ENCODE peak calls at places on chromosomes 4 and X, in four cellular contexts. O is COR-L47; K is activated naive CD8-positive, alpha-beta T cell treated with anti-CD3 and anti-CD28 coated beads, Interleukin-2, amount 50 U/mL, for 24 hours; T is fibroblast of lung. P is an unnamed sample.

GRCh38 chrX:39859991-39860861 is 237.5 kb downstream of the BCOR start:
- DNase-seq in O (no peak), K (peak; percentile 74), T (peak; percentile 92), P (peak; percentile 57)

GRCh38 chr4:170990989-170991589 is 822.1 kb upstream of the GALNTL6 start:
- DNase-seq in O (peak; percentile 35), K (no peak), T (no peak), P (no peak)

GRCh38 chrX:45063319-45064095 is 137.2 kb downstream of the DIPK2B start:
- DNase-seq in O (no peak), K (no peak), T (peak; percentile 62), P (no peak)

GRCh38 chr4:2280531-2281300 is 18.8 kb upstream of the MXD4 start:
- DNase-seq in O (peak; percentile 15), K (no peak), T (no peak), P (peak; percentile 3)

GRCh38 chr4:98794565-98795205 is 134.2 kb downstream of the EIF4E start:
- DNase-seq in O (no peak), K (peak; percentile 32), T (peak; percentile 81), P (peak; percentile 62)

GRCh38 chr4:108834787-108835384 is 72.0 kb upstream of the ETNPPL start:
- DNase-seq in O (peak; percentile 29), K (no peak), T (peak; percentile 60), P (peak; percentile 42)

GRCh38 chr4:106875340-106875739 is 160.8 kb downstream of the DKK2 start:
- DNase-seq in O (no peak), K (no peak), T (no peak), P (no peak)

GRCh38 chr4:133585323-133585722 is 436.2 kb downstream of the PCDH10 start:
- DNase-seq in O (no peak), K (no peak), T (no peak), P (no peak)

GRCh38 chr4:54016504-54016903 is 47.9 kb downstream of the CHIC2 start:
- DNase-seq in O (peak; percentile 46), K (no peak), T (no peak), P (peak; percentile 78)

GRCh38 chr4:119736559-119736958 is 108.0 kb upstream of the PDE5A start:
- DNase-seq in O (no peak), K (no peak), T (no peak), P (no peak)

GRCh38 chrX:43581167-43581566 is 74.9 kb upstream of the MAOA start:
- DNase-seq in O (no peak), K (no peak), T (no peak), P (no peak)

GRCh38 chr4:16573181-16573580 is 325.3 kb downstream of the LDB2 start:
- DNase-seq in O (no peak), K (no peak), T (peak; percentile 78), P (no peak)

GRCh38 chrX:3712080-3712869 is 1.2 kb downstream of the PRKX start:
- DNase-seq in O (no peak), K (no peak), T (peak; percentile 40), P (peak; percentile 45)

GRCh38 chr4:163003979-163004378 is 162.7 kb downstream of the NAF1 start:
- DNase-seq in O (no peak), K (no peak), T (no peak), P (no peak)

GRCh38 chrX:55007633-55008032 is 7.5 kb downstream of the APEX2 start:
- DNase-seq in O (no peak), K (no peak), T (peak; percentile 76), P (no peak)

GRCh38 chr4:68271851-68272756 is 26.6 kb upstream of the TMPRSS11B start:
- DNase-seq in O (peak; percentile 4), K (no peak), T (peak; percentile 64), P (peak; percentile 24)

GRCh38 chrX:102708900-102709299 is 3.3 kb upstream of the GPRASP2 start:
- DNase-seq in O (no peak), K (no peak), T (no peak), P (no peak)

GRCh38 chrX:31934842-31935241 is 863.0 kb upstream of the FTHL17 start:
- DNase-seq in O (no peak), K (no peak), T (no peak), P (no peak)

GRCh38 chr4:113708250-113708649 is 53.3 kb downstream of the CAMK2D start:
- DNase-seq in O (no peak), K (no peak), T (peak; percentile 44), P (peak; percentile 35)

GRCh38 chrX:154505726-154506125 is 10.3 kb downstream of the FAM3A start:
- DNase-seq in O (no peak), K (no peak), T (peak; percentile 39), P (no peak)

GRCh38 chrX:53714580-53715335 is 28.2 kb upstream of the HUWE1 start:
- DNase-seq in O (no peak), K (peak; percentile 52), T (peak; percentile 64), P (no peak)

GRCh38 chr4:38983756-38984647 is 48.2 kb downstream of the TMEM156 start:
- DNase-seq in O (no peak), K (no peak), T (peak; percentile 77), P (no peak)

GRCh38 chr4:111066887-111067286 is 444.0 kb upstream of the PITX2 start:
- DNase-seq in O (no peak), K (no peak), T (peak; percentile 70), P (no peak)

GRCh38 chr4:158799013-158799770 is 30.4 kb downstream of the FNIP2 start:
- DNase-seq in O (no peak), K (no peak), T (no peak), P (no peak)

P was measured in NCI-H69.